ENCODE peak calls at places on chromosomes 7 and 10, in four cellular contexts. One of them, this sample, is unnamed.

GRCh38 chr7:512541-513311 is 6.9 kb downstream of the PDGFA start:
- DNase-seq in activated T-helper 1 cell treated with anti-CD3 and anti-CD28 coated beads, Interleukin-12 subunit alpha, Interleukin-12 subunit beta, Interleukin-2, Interleukin-4 antibody, amounts not matched to agents 30 ng/mL and 10 ng/mL and 1 ng/mL, durations not matched to agents 14 hours and 24 hours and 36 hours: no peak
- DNase-seq in CD4-positive, alpha-beta T cell: no peak
- DNase-seq in fibroblast of the conjunctiva: no peak
- DNase-seq in this sample: no peak

GRCh38 chr10:14409247-14409646 is 78.5 kb upstream of the FRMD4A start:
- DNase-seq in activated T-helper 1 cell treated with anti-CD3 and anti-CD28 coated beads, Interleukin-12 subunit alpha, Interleukin-12 subunit beta, Interleukin-2, Interleukin-4 antibody, amounts not matched to agents 30 ng/mL and 10 ng/mL and 1 ng/mL, durations not matched to agents 14 hours and 24 hours and 36 hours: no peak
- DNase-seq in CD4-positive, alpha-beta T cell: no peak
- DNase-seq in fibroblast of the conjunctiva: no peak
- DNase-seq in this sample: no peak

GRCh38 chr10:49365675-49366415 is 30.0 kb downstream of the DRGX start:
- DNase-seq in activated T-helper 1 cell treated with anti-CD3 and anti-CD28 coated beads, Interleukin-12 subunit alpha, Interleukin-12 subunit beta, Interleukin-2, Interleukin-4 antibody, amounts not matched to agents 30 ng/mL and 10 ng/mL and 1 ng/mL, durations not matched to agents 14 hours and 24 hours and 36 hours: no peak
- DNase-seq in CD4-positive, alpha-beta T cell: no peak
- DNase-seq in fibroblast of the conjunctiva: no peak
- DNase-seq in this sample: no peak

GRCh38 chr7:135260470-135260869 is 26.8 kb downstream of the STRA8 start:
- DNase-seq in activated T-helper 1 cell treated with anti-CD3 and anti-CD28 coated beads, Interleukin-12 subunit alpha, Interleukin-12 subunit beta, Interleukin-2, Interleukin-4 antibody, amounts not matched to agents 30 ng/mL and 10 ng/mL and 1 ng/mL, durations not matched to agents 14 hours and 24 hours and 36 hours: no peak
- DNase-seq in CD4-positive, alpha-beta T cell: no peak
- DNase-seq in fibroblast of the conjunctiva: no peak
- DNase-seq in this sample: no peak

GRCh38 chr7:95808396-95808795 is 36.0 kb downstream of the DYNC1I1 start:
- DNase-seq in activated T-helper 1 cell treated with anti-CD3 and anti-CD28 coated beads, Interleukin-12 subunit alpha, Interleukin-12 subunit beta, Interleukin-2, Interleukin-4 antibody, amounts not matched to agents 30 ng/mL and 10 ng/mL and 1 ng/mL, durations not matched to agents 14 hours and 24 hours and 36 hours: no peak
- DNase-seq in CD4-positive, alpha-beta T cell: no peak
- DNase-seq in fibroblast of the conjunctiva: no peak
- DNase-seq in this sample: no peak

GRCh38 chr7:24727165-24728120 is 29.8 kb downstream of the GSDME start:
- DNase-seq in activated T-helper 1 cell treated with anti-CD3 and anti-CD28 coated beads, Interleukin-12 subunit alpha, Interleukin-12 subunit beta, Interleukin-2, Interleukin-4 antibody, amounts not matched to agents 30 ng/mL and 10 ng/mL and 1 ng/mL, durations not matched to agents 14 hours and 24 hours and 36 hours: no peak
- DNase-seq in CD4-positive, alpha-beta T cell: no peak
- DNase-seq in fibroblast of the conjunctiva: no peak
- DNase-seq in this sample: no peak

GRCh38 chr7:142788303-142789286 is 17.8 kb downstream of the PRSS2 start:
- DNase-seq in activated T-helper 1 cell treated with anti-CD3 and anti-CD28 coated beads, Interleukin-12 subunit alpha, Interleukin-12 subunit beta, Interleukin-2, Interleukin-4 antibody, amounts not matched to agents 30 ng/mL and 10 ng/mL and 1 ng/mL, durations not matched to agents 14 hours and 24 hours and 36 hours: no peak
- DNase-seq in CD4-positive, alpha-beta T cell: no peak
- DNase-seq in fibroblast of the conjunctiva: no peak
- DNase-seq in this sample: no peak

GRCh38 chr10:100131571-100131970 is 49.9 kb upstream of the CPN1 start:
- DNase-seq in activated T-helper 1 cell treated with anti-CD3 and anti-CD28 coated beads, Interleukin-12 subunit alpha, Interleukin-12 subunit beta, Interleukin-2, Interleukin-4 antibody, amounts not matched to agents 30 ng/mL and 10 ng/mL and 1 ng/mL, durations not matched to agents 14 hours and 24 hours and 36 hours: no peak
- DNase-seq in CD4-positive, alpha-beta T cell: no peak
- DNase-seq in fibroblast of the conjunctiva: no peak
- DNase-seq in this sample: no peak

GRCh38 chr7:80918909-80919721 is at the start of gene SEMA3C:
- DNase-seq in activated T-helper 1 cell treated with anti-CD3 and anti-CD28 coated beads, Interleukin-12 subunit alpha, Interleukin-12 subunit beta, Interleukin-2, Interleukin-4 antibody, amounts not matched to agents 30 ng/mL and 10 ng/mL and 1 ng/mL, durations not matched to agents 14 hours and 24 hours and 36 hours: no peak
- DNase-seq in CD4-positive, alpha-beta T cell: no peak
- DNase-seq in fibroblast of the conjunctiva: peak; percentile 90
- DNase-seq in this sample: peak; percentile 72

GRCh38 chr10:70974351-70974901 is 86.1 kb upstream of the PCBD1 start:
- DNase-seq in activated T-helper 1 cell treated with anti-CD3 and anti-CD28 coated beads, Interleukin-12 subunit alpha, Interleukin-12 subunit beta, Interleukin-2, Interleukin-4 antibody, amounts not matched to agents 30 ng/mL and 10 ng/mL and 1 ng/mL, durations not matched to agents 14 hours and 24 hours and 36 hours: no peak
- DNase-seq in CD4-positive, alpha-beta T cell: no peak
- DNase-seq in fibroblast of the conjunctiva: no peak
- DNase-seq in this sample: peak; percentile 21

GRCh38 chr7:29265208-29265923 is 70.8 kb downstream of the CHN2 start:
- DNase-seq in activated T-helper 1 cell treated with anti-CD3 and anti-CD28 coated beads, Interleukin-12 subunit alpha, Interleukin-12 subunit beta, Interleukin-2, Interleukin-4 antibody, amounts not matched to agents 30 ng/mL and 10 ng/mL and 1 ng/mL, durations not matched to agents 14 hours and 24 hours and 36 hours: no peak
- DNase-seq in CD4-positive, alpha-beta T cell: no peak
- DNase-seq in fibroblast of the conjunctiva: peak; percentile 31
- DNase-seq in this sample: no peak

GRCh38 chr10:57898231-57898630 is 369.5 kb downstream of the IPMK start:
- DNase-seq in activated T-helper 1 cell treated with anti-CD3 and anti-CD28 coated beads, Interleukin-12 subunit alpha, Interleukin-12 subunit beta, Interleukin-2, Interleukin-4 antibody, amounts not matched to agents 30 ng/mL and 10 ng/mL and 1 ng/mL, durations not matched to agents 14 hours and 24 hours and 36 hours: no peak
- DNase-seq in CD4-positive, alpha-beta T cell: no peak
- DNase-seq in fibroblast of the conjunctiva: no peak
- DNase-seq in this sample: no peak